ENCODE peak calls at places on chromosome 1, in four cellular contexts. L, M, B and U are unnamed samples.

GRCh38 chr1:192809286-192810252 is 730 bp downstream of the RGS2 start:
- DNase-seq in M (no peak), L (peak; percentile 69), B (peak; percentile 26), U (no peak)

GRCh38 chr1:191641420-191642215 is 516.6 kb upstream of the RGS18 start:
- DNase-seq in L (no peak), B (no peak), M (no peak), U (no peak)

GRCh38 chr1:153616885-153617428 is 832 bp upstream of the S100A14 start:
- DNase-seq in B (peak; percentile 51), L (peak; percentile 62), M (no peak), U (no peak)

GRCh38 chr1:25432364-25432719 is 1.6 kb downstream of the MACO1 start:
- DNase-seq in L (no peak), B (no peak), M (no peak), U (no peak)

GRCh38 chr1:7098641-7099040 is 313.4 kb downstream of the CAMTA1 start:
- DNase-seq in B (no peak), M (no peak), L (no peak), U (no peak)

GRCh38 chr1:186658999-186659398 is 21.2 kb downstream of the PTGS2 start:
- DNase-seq in L (no peak), B (no peak), M (no peak), U (no peak)

GRCh38 chr1:31511848-31512615 is 64.3 kb upstream of the TINAGL1 start:
- DNase-seq in M (no peak), B (no peak), L (no peak), U (no peak)

GRCh38 chr1:205068457-205069035 is 15.7 kb downstream of the TMEM81 start:
- DNase-seq in B (no peak), L (no peak), M (no peak), U (no peak)

GRCh38 chr1:15492572-15492971 is 16.7 kb downstream of the CELA2B start:
- DNase-seq in B (peak; percentile 74), M (no peak), L (peak; percentile 62), U (no peak)

GRCh38 chr1:44417351-44418021 is 12.4 kb downstream of the RNF220 start:
- DNase-seq in B (no peak), M (no peak), L (peak; percentile 74), U (no peak)

GRCh38 chr1:14679027-14679688 is 80.7 kb downstream of the KAZN start:
- DNase-seq in L (no peak), M (no peak), B (no peak), U (no peak)

GRCh38 chr1:194829492-194829891 is 1643.1 kb upstream of the B3GALT2 start:
- DNase-seq in B (no peak), L (no peak), M (no peak), U (no peak)

GRCh38 chr1:205926213-205926612 is 17.0 kb downstream of the SLC26A9 start:
- DNase-seq in L (no peak), B (no peak), M (no peak), U (no peak)

DNA sequence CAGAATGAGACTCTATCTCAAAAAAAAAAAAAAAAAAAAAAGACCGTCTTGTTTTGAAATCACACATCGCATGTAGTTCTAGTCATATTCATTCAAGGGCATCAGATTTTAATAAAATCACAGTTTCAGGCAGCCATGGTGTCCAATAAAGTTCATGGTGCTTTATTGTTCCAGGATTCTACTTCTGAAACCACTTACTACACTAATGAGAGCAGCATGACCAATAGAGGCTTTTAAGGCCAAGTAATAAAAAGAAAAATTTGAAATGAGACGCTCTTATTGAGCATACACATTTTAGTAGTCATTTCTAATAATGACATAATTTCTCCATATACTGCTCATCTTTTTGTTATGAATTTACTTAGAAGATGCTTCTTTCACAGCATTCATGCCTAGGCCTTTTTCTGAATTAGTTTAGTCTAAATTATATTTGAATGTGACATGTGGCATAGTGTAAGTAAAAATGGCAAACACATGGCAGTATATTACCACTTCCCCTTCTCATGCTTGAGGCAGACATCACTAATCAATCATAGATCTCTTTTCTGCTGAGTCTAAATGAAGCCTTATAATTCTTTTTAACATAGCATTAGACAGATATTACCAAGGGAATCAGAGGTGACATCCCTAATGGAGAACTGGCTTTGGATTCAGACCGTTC is 18.5 kb downstream of the NTMT2 start:
- DNase-seq in M (no peak), L (no peak), B (no peak), U (no peak)
- H3K4me3 ChIP-seq in M (no peak overlapping the region), L (no peak overlapping the region), B (no peak overlapping the region), U (no peak overlapping the region)

GRCh38 chr1:70906790-70907189 is 140.8 kb downstream of the PTGER3 start:
- DNase-seq in M (no peak), B (no peak), L (no peak), U (no peak)
- H3K4me3 ChIP-seq in M (no peak overlapping the region), B (no peak overlapping the region), L (no peak overlapping the region), U (no peak overlapping the region)

DNA sequence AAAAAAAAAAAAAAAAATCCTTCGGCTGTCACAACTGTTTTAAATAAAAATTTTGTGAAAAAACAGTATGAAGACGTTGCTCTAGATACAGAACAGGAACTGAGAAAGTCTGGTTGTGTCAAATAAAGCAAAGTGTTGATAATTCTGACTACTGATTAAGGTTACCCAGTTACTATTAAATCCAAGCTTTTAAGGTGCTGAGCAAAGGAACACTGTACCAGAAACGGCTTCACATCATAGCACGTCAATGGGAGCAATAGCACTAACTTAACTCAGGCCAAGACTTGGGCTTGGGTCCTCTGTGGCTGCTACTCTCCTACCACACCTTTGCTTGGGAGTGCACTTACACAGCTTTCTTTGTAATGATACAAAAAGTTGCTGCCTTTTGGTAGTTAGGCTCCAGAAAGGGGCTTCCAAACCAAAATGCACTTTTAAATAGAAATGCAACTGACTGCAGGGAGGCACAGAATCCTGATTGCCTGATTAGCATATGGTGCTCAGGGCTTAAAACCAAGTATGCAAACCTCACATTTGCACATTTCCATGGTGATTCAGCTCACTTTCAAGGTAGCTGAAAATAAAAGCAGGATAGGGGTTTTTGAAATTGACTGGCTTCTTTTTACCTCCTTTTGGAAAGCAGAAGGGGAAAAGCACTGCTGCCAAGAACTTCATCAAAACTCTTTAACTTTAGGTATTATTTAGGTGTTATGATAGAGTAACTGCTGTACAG is 6.3 kb downstream of the MCL1 start:
- DNase-seq in L (no peak), M (no peak), B (no peak), U (no peak)
- H3K4me3 ChIP-seq in L (no peak overlapping the region), M (no peak overlapping the region), B (no peak overlapping the region), U (peak overlapping the region; percentile 93)

GRCh38 chr1:27521336-27522147 is 31.6 kb upstream of the WASF2 start:
- DNase-seq in B (no peak), M (no peak), L (peak; percentile 89), U (no peak)

GRCh38 chr1:27523666-27524020 is 33.7 kb upstream of the WASF2 start:
- DNase-seq in L (no peak), M (no peak), B (no peak), U (no peak)

GRCh38 chr1:27522148-27522859 is 32.3 kb upstream of the WASF2 start:
- DNase-seq in B (no peak), L (peak; percentile 63), M (peak; percentile 79), U (no peak)

GRCh38 chr1:27520651-27521050 is 30.7 kb upstream of the WASF2 start:
- DNase-seq in B (no peak), L (peak; percentile 83), M (no peak), U (no peak)

DNA sequence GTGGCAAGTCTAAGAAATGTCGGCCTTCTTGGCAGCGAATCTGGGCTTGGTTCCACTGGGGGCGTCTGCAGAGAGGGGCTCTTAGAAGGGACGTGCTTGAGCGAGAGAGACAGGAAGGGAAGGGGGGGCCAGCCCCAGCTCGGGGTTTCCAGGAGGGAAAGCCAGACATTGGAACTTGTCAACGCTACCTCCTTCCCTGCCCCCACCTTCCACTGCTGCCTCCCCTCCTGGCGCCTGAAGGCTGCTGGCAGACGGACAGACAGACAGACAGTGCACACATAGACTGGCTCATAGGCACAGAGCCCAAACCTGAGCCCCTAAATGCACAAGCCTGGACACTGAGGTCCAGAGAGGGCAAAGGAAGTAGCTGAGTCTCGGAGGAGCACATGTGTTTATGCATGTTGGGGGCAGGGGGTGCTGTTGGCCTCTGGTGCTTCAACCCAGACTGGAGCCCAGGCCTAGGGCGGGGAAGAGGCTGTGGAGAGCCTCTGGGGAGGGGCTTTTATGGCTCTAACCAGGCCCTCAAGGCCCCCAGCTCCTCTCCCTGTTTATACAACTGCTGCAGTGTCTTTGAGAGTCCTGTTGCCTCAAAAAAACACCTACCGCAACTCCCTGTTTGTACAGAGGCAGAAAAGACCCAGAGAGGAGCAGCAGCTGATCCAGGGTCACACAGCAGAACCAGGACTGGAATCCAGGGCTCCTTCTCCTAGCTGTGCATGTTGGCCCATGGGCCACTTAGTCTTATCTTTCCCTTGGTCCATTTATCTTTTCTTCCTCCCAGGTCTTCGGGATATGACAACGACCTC is 33.1 kb upstream of the WASF2 start:
- DNase-seq in B (peak; percentile 62), M (no peak), L (peak; percentile 83), U (no peak)
- H3K4me3 ChIP-seq in B (no peak overlapping the region), M (peak overlapping the region; percentile 7), L (no peak overlapping the region), U (peak overlapping the region; percentile 59)

DNA sequence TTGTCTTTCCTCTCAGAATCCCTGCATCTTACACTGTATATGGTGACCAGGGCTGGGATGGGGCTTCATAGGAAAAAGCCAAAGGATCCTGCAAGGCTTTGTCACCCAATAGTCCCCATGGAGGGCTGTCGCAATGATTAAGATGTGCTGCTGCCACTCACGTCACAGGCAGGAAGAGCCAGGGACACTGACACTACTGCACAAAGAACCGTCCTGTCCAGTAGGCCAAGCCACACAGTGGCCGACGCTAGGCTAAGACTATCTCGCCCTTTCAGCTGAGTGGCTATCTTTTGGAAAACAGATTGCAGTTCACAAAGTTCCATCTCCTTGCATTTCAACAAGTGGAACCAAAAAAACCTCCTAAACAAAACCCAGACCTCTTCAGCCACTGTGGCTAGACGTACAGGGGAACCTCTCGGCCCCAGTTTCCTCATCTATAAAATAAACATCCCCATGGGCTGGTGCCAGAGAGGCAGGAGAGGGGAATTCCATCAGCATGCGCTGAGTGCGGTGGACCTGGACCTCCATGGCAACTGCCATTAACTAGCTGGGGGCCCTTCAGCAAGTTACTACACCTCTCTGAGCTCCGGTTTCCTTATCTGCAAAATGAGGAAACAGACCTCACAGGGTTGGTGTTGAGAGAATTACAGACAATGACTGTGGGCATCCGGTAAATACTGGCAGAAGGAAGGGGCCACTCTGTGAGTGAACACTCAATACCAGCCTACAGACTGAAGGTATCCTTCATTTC is 8.7 kb downstream of the CAPZB start:
- DNase-seq in B (peak; percentile 36), M (no peak), L (peak; percentile 67), U (no peak)
- H3K4me3 ChIP-seq in B (no peak overlapping the region), M (no peak overlapping the region), L (no peak overlapping the region), U (peak overlapping the region; percentile 31)